ENCODE peak calls at places on chromosomes 16 and 17, in eight cellular contexts. M, N, D, L, R, B, U and P are unnamed samples.

GRCh38 chr16:82185012-82185411 is 15.0 kb upstream of the MPHOSPH6 start:
- DNase-seq in M (no peak), N (no peak), D (no peak), L (no peak), R (no peak), B (no peak), U (no peak), P (no peak)

GRCh38 chr17:77184474-77184873 is 43.7 kb downstream of the SEC14L1 start:
- DNase-seq in M (no peak), N (no peak), D (no peak), L (no peak), R (no peak), B (peak; percentile 36), U (no peak), P (no peak)

GRCh38 chr17:50863221-50863843 is 2.8 kb downstream of the TOB1 start:
- DNase-seq in M (no peak), N (peak; percentile 55), D (peak; percentile 46), L (no peak), R (peak; percentile 81), B (peak; percentile 60), U (no peak), P (no peak)

GRCh38 chr16:72247821-72248253 is 75.9 kb upstream of the PMFBP1 start:
- DNase-seq in M (no peak), N (peak; percentile 27), D (no peak), L (no peak), R (no peak), B (peak; percentile 64), U (no peak), P (no peak)

GRCh38 chr16:17459903-17460521 is 10.7 kb downstream of the XYLT1 start:
- DNase-seq in M (no peak), N (no peak), D (peak; percentile 65), L (no peak), R (no peak), B (peak; percentile 7), U (peak; percentile 67), P (no peak)

GRCh38 chr16:87240211-87241134 is 76.7 kb downstream of the C16orf95 start:
- DNase-seq in M (no peak), N (no peak), D (no peak), L (no peak), R (no peak), B (no peak), U (no peak), P (no peak)

GRCh38 chr17:55533611-55534010 is 22.4 kb upstream of the SMIM36 start:
- DNase-seq in M (no peak), N (no peak), D (no peak), L (no peak), R (no peak), B (no peak), U (no peak), P (no peak)

GRCh38 chr17:5583426-5584382 is 605 bp downstream of the NLRP1 start:
- DNase-seq in M (no peak), N (peak; percentile 45), D (peak; percentile 38), L (no peak), R (no peak), B (peak; percentile 43), U (peak; percentile 34), P (no peak)

GRCh38 chr16:2365895-2366294 is 25.4 kb upstream of the ABCA3 start:
- DNase-seq in M (no peak), N (no peak), D (no peak), L (no peak), R (no peak), B (peak; percentile 83), U (no peak), P (no peak)

GRCh38 chr16:88686439-88687253 is at the start of gene SNAI3:
- DNase-seq in M (no peak), N (peak; percentile 69), D (peak; percentile 91), L (peak; percentile 94), R (peak; percentile 96), B (peak; percentile 39), U (no peak), P (peak; percentile 88)

GRCh38 chr16:30934827-30935557 is 11.6 kb downstream of the FBXL19 start:
- DNase-seq in M (no peak), N (peak; percentile 55), D (no peak), L (no peak), R (peak; percentile 50), B (peak; percentile 69), U (no peak), P (no peak)

GRCh38 chr16:17607624-17608023 is 136.9 kb upstream of the XYLT1 start:
- DNase-seq in M (no peak), N (no peak), D (no peak), L (no peak), R (no peak), B (no peak), U (no peak), P (no peak)

GRCh38 chr17:2595736-2596135 is 2.3 kb downstream of the PAFAH1B1 start:
- DNase-seq in M (no peak), N (no peak), D (no peak), L (no peak), R (no peak), B (peak; percentile 18), U (no peak), P (no peak)

GRCh38 chr17:40530988-40531971 is 29.9 kb upstream of the TNS4 start:
- DNase-seq in M (no peak), N (peak; percentile 16), D (peak; percentile 76), L (no peak), R (no peak), B (no peak), U (peak; percentile 27), P (no peak)

GRCh38 chr17:17514993-17515920 is 19.1 kb upstream of the RASD1 start:
- DNase-seq in M (no peak), N (no peak), D (no peak), L (peak; percentile 37), R (no peak), B (no peak), U (no peak), P (no peak)

GRCh38 chr16:11354733-11355574 is 9.7 kb downstream of the RMI2 start:
- DNase-seq in M (no peak), N (no peak), D (peak; percentile 78), L (peak; percentile 63), R (no peak), B (no peak), U (no peak), P (peak; percentile 48)

GRCh38 chr17:1898872-1899271 is 69.1 kb downstream of the RPA1 start:
- DNase-seq in M (no peak), N (no peak), D (no peak), L (peak; percentile 20), R (no peak), B (no peak), U (no peak), P (no peak)

GRCh38 chr17:77146882-77147281 is 6.1 kb downstream of the SEC14L1 start:
- DNase-seq in M (no peak), N (no peak), D (peak; percentile 33), L (peak; percentile 80), R (no peak), B (no peak), U (no peak), P (no peak)

GRCh38 chr16:31202402-31203385 is at the start of gene PYCARD:
- DNase-seq in M (no peak), N (peak; percentile 57), D (no peak), L (peak; percentile 88), R (peak; percentile 56), B (peak; percentile 43), U (peak; percentile 38), P (peak; percentile 43)

GRCh38 chr17:47935961-47936360 is 5.4 kb upstream of the PNPO start:
- DNase-seq in M (no peak), N (no peak), D (no peak), L (no peak), R (peak; percentile 54), B (peak; percentile 82), U (no peak), P (no peak)

GRCh38 chr17:75407655-75408352 is 2.3 kb upstream of the GRB2 start:
- DNase-seq in M (no peak), N (no peak), D (no peak), L (no peak), R (no peak), B (no peak), U (no peak), P (no peak)
- TF ChIP-seq CTCF in M (no peak), N (no peak), D (no peak), L (no peak), R (no peak), B (no peak), U (no peak), P (no peak)

DNA sequence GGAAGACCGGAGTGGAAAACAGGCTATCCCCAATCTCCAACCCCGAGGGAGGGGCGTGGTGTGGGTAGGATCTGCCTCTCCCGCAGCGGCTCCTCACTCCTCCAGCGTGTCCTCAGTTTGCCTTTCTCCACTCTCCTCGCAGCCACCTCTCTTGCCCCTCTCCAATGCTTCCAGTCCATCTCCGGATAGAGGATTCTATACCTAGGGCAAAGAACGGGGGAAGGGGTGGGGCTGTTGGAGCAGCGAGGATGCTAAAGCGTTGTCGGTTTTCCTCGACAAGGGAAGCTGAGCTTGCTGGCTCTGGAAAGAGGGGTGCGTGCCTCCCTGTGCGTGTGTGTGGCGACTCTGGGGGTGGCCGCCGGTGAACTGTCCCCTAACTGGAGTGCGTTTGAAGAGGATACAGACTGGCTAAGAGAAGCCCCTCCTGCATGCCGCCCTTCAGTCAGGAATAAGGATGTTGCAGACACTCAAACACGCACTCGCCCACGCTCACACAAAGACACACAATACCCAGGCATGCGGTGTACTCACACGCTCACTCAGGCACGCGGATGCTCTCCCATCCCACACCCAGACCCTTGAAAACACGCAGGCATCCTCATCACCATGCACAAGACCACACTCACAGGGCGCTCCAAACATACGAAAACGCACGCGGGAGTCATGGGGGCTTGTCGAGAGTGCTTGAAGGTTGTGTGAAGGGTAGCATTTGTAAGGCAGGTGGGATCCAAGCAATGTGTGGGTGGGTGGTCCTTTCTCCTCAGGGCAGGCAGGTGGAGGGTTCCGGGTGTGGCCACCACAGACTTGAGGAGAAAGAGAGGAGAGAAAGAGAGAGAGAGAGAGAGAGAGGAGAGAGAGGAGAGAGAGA is 633 bp upstream of the GPR139 start:
- DNase-seq in M (no peak), N (no peak), D (no peak), L (no peak), R (no peak), B (no peak), U (no peak), P (no peak)
- TF ChIP-seq CTCF in M (no peak), N (no peak), D (no peak), L (no peak), R (no peak), B (no peak), U (no peak), P (no peak)

DNA sequence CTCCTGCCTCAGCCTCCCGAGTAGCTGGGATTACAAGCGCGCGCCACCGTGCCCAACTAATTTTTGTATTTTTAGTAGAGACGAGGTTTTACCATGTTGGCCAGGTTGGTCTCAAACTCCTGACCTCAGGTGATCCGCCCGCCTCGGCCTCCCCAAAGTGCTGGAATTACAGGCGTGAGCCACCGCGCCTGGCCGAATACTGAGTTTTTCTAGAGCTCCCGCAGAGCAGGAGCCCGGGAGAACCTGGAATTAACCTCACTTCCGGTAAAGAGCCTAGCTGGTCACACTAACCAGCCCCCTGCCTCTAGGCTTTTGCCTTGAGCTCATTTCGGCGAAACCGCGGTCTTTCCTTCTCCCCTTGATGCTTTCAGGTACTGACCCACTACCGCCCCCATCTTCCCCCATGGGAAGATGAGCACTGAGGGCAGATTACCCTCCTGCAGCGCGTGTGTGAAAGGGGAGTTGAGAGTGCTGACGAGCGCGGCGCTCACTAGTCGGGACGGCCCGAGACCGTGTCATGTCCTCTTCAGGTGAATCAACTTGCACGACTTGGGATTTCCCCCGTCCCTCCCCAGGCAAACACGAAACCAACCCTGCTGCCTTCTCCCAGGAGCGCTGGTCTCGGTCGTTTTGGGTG is 743 bp upstream of the NEK8 start:
- DNase-seq in M (no peak), N (peak; percentile 54), D (peak; percentile 92), L (peak; percentile 88), R (peak; percentile 74), B (peak; percentile 63), U (peak; percentile 51), P (peak; percentile 67)
- TF ChIP-seq CTCF in M (no peak), N (no peak), D (no peak), L (peak; percentile 8), R (no peak), B (peak; percentile 25), U (no peak), P (peak; percentile 23)

GRCh38 chr17:32593003-32593402 is 106.2 kb downstream of the CDK5R1 start:
- DNase-seq in M (no peak), N (no peak), D (no peak), L (no peak), R (no peak), B (no peak), U (no peak), P (no peak)
- TF ChIP-seq CTCF in M (no peak), N (no peak), D (no peak), L (no peak), R (no peak), B (no peak), U (no peak), P (no peak)